ENCODE peak calls at places on chromosomes 4 and X, in ten cellular contexts. T is cardiac muscle cell, V is tibial artery, P is foreskin fibroblast, A is ovary, Q is uterus, R is endodermal cell, Y is choroid plexus epithelial cell, E is testis, I is NB4. W is an unnamed sample.

GRCh38 chr4:168666531-168666930 is 169.7 kb downstream of the PALLD start:
- DNase-seq in V (no peak), R (no peak), Q (no peak), E (no peak), A (no peak), T (no peak), Y (peak), P (peak), I (no peak), W (no peak)

GRCh38 chrX:24646745-24647182 is 383 bp downstream of the PCYT1B start:
- DNase-seq in I (peak), A (no peak), V (no peak), R (no peak), Y (peak), T (peak), E (no peak), Q (no peak), P (no peak), W (no peak)

GRCh38 chr4:174248407-174248806 is 35.1 kb downstream of the FBXO8 start:
- DNase-seq in R (no peak), Q (no peak), I (no peak), P (no peak), E (no peak), V (no peak), T (no peak), A (no peak), Y (no peak), W (no peak)

GRCh38 chr4:174553828-174554227 is 31.5 kb upstream of the HPGD start:
- DNase-seq in T (no peak), Y (peak), A (no peak), V (no peak), I (no peak), P (peak), R (no peak), Q (no peak), E (no peak), W (no peak)

GRCh38 chr4:112552668-112553067 is 36.7 kb upstream of the NEUROG2 start:
- DNase-seq in P (peak), Q (no peak), E (no peak), V (no peak), T (no peak), Y (peak), A (no peak), R (no peak), I (no peak), W (no peak)

GRCh38 chrX:1093112-1093511 is 119.3 kb downstream of the CRLF2 start:
- DNase-seq in R (no peak), V (no peak), I (no peak), E (no peak), P (no peak), T (no peak), A (no peak), Q (no peak), Y (no peak), W (no peak)

GRCh38 chr4:147096667-147097604 is 151.3 kb upstream of the TTC29 start:
- DNase-seq in R (no peak), T (peak), Q (no peak), P (peak), V (no peak), A (no peak), I (peak), E (no peak), Y (peak), W (peak)

GRCh38 chrX:134685662-134686061 is 27.4 kb upstream of the PLAC1 start:
- DNase-seq in Y (peak), V (no peak), Q (no peak), A (no peak), T (no peak), R (no peak), P (peak), I (no peak), E (no peak), W (peak)

GRCh38 chr4:112231779-112232713 is at the start of gene AP1AR:
- DNase-seq in Y (peak), V (peak), A (peak), T (peak), R (peak), E (peak), P (peak), I (peak), Q (peak), W (peak)

GRCh38 chr4:135186002-135186401 is 984.4 kb upstream of the PABPC4L start:
- DNase-seq in P (no peak), V (no peak), T (no peak), Y (no peak), R (peak), I (no peak), A (no peak), E (no peak), Q (no peak), W (no peak)

GRCh38 chr4:167290684-167291083 is 56.4 kb upstream of the SPOCK3 start:
- DNase-seq in P (no peak), I (peak), R (no peak), T (peak), Q (no peak), V (no peak), A (no peak), E (no peak), Y (peak), W (peak)
- TF ChIP-seq CTCF in P (no peak), I (no peak), R (peak), T (no peak), Q (no peak), V (peak), A (no peak), E (no peak), Y (peak), W (no peak)

GRCh38 chr4:85798011-85798770 is 323.2 kb downstream of the ARHGAP24 start:
- DNase-seq in P (no peak), A (no peak), Q (no peak), Y (no peak), T (no peak), V (no peak), E (no peak), I (peak), R (no peak), W (no peak)
- H3K4me3 ChIP-seq in P (no peak), A (no peak), Q (no peak), Y (no peak), T (no peak), V (no peak), E (no peak), I (no peak), R (no peak), W (no peak)

GRCh38 chrX:45596190-45596808 is 395.6 kb upstream of the DIPK2B start:
- DNase-seq in Q (no peak), P (no peak), A (no peak), R (no peak), V (no peak), I (no peak), T (no peak), E (no peak), Y (peak), W (no peak)
- TF ChIP-seq CTCF in Q (no peak), P (no peak), A (no peak), R (no peak), V (peak), I (no peak), T (no peak), E (no peak), Y (no peak), W (no peak)

DNA sequence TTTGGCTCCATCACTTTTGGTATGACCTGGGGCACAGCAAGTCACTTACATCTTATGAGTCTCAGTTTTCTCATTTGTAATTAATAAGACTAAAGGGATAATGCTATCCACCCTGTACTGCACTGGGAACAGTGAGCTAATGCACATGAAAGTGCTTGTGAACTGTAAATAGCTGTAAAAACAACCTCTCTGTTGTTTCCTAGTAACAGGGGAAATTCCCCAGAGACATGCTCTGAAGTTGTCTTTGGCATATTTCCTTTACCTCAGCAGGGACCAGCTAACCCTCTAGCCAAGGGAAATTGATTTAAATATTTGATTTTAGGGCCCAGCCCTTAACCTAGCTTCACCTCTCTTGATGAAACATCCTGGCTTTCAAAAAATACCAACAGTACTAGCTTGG is 6.1 kb upstream of the CYSLTR1 start:
- DNase-seq in T (no peak), Y (peak), R (no peak), P (no peak), V (no peak), I (no peak), E (no peak), A (no peak), Q (no peak), W (peak)
- H3K4me3 ChIP-seq in T (no peak), Y (no peak), R (no peak), P (no peak), V (no peak), I (no peak), E (no peak), A (no peak), Q (no peak), W (no peak)

DNA sequence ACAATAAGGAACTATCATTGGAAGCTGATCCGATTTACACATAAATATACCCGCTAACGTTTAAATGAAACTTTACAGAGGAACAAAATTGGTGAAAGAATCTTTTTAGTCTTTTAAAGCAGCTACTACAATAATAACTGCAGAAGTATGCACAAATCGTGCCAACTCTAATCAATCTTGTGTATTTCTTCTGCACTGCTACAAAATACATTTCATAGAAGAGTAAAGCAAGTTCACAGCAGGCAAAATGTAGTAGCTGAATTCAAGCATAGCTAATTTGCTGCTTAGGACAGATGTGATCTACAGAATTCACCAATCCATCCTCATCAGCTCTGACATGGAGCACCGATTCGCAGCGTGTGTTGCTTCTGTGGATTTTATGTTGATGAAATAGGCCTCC is 367.2 kb upstream of the FGF13 start:
- DNase-seq in A (no peak), R (no peak), V (no peak), Y (no peak), Q (no peak), I (no peak), T (no peak), P (no peak), E (no peak), W (no peak)
- TF ChIP-seq CTCF in A (no peak), R (no peak), V (no peak), Y (no peak), Q (no peak), I (no peak), T (no peak), P (no peak), E (no peak), W (no peak)

GRCh38 chr4:76429636-76430035 is 5.4 kb upstream of the SHROOM3 start:
- DNase-seq in I (peak), R (no peak), P (no peak), T (no peak), V (no peak), A (no peak), Q (no peak), E (no peak), Y (no peak), W (no peak)

GRCh38 chr4:76435689-76436176 is 704 bp downstream of the SHROOM3 start:
- DNase-seq in A (no peak), E (no peak), P (no peak), R (no peak), I (no peak), Y (no peak), T (no peak), V (no peak), Q (no peak), W (no peak)

GRCh38 chr4:76439491-76439890 is 4.5 kb downstream of the SHROOM3 start:
- DNase-seq in P (no peak), I (no peak), R (no peak), E (no peak), V (no peak), Q (no peak), A (no peak), Y (no peak), T (no peak), W (no peak)

GRCh38 chr4:76430519-76431388 is 4.3 kb upstream of the SHROOM3 start:
- DNase-seq in P (peak), Q (no peak), V (no peak), E (no peak), R (peak), A (no peak), I (peak), T (peak), Y (peak), W (peak)

DNA sequence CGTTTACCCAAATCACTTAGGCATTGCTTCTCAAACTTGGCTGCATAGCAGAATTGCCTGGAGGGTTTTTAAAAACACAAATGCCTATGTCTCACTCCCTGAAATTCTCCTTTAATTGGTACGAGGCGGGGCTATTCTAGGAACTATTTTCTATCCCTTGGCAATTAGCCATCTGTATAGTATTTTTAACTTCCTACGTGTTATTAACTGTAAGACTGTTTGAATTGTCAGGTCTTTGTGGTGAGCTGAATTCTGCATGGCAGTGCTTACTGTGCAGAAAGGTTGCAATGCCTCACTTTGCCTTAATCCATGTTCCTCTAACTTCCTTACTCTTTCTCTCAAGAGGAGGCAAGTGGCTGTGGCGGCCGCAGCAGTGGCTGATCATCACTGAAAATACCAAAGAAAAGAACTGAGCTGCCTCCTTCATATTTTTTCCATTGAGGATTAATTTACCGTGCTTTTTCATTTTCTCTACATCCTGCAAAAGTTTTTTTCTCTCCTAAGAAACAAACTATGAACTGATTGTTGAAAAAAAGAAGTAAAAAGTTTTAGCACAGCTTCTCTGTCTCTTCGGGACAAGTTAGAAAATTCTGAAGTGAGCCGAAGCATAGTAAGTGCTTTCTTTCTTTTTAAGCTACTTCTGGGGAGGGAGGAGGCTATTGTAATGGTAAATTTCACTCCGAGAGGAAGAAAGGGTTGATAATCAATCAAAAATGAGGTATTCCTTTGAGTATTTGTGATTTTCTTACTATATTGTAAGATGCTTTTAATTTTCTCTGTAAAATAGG is at the start of gene SHROOM3:
- DNase-seq in R (peak), E (no peak), Y (peak), V (peak), T (peak), A (no peak), I (no peak), Q (no peak), P (no peak), W (no peak)
- H3K4me3 ChIP-seq in R (peak), E (no peak), Y (no peak), V (peak), T (no peak), A (no peak), I (no peak), Q (peak), P (peak), W (no peak)

GRCh38 chr4:156328882-156329281 is 375.2 kb upstream of the CTSO start:
- DNase-seq in T (no peak), V (no peak), Q (no peak), Y (no peak), I (no peak), A (no peak), E (no peak), P (no peak), R (no peak), W (no peak)
- TF ChIP-seq CTCF in T (no peak), V (no peak), Q (no peak), Y (no peak), I (no peak), A (no peak), E (no peak), P (no peak), R (no peak), W (no peak)

GRCh38 chr4:118265312-118266144 is 87.3 kb downstream of the PRSS12 start:
- DNase-seq in Y (peak), A (peak), E (peak), P (no peak), Q (no peak), I (no peak), R (no peak), V (no peak), T (no peak), W (no peak)
- H3K4me3 ChIP-seq in Y (peak), A (peak), E (peak), P (peak), Q (peak), I (no peak), R (no peak), V (peak), T (peak), W (no peak)

GRCh38 chrX:100072286-100072685 is 337.8 kb downstream of the PCDH19 start:
- DNase-seq in V (no peak), E (no peak), I (no peak), R (no peak), Q (no peak), Y (no peak), P (no peak), T (no peak), A (no peak), W (no peak)

GRCh38 chrX:100070334-100070849 is 339.7 kb downstream of the PCDH19 start:
- DNase-seq in Q (no peak), A (no peak), I (no peak), R (peak), P (no peak), V (no peak), E (no peak), Y (no peak), T (no peak), W (no peak)

DNA sequence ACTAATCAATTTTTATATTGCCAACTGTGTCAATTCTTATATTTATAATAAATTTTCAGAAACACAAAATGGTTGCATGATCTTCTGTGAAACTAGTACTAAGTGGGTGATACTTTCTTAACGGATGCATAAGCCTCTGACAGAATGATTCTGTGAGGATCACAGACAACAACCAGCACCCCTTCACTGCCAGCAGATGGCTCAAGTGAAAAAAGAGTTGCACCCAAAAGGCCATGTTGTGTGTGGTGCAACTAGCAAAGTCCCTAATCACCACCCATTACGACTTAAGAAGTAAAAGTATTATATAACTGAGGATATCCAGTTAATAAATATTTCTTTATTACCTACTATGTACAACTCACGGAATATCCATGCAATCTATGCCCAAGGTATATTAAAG is 334.0 kb downstream of the PCDH19 start:
- DNase-seq in A (no peak), P (no peak), Y (no peak), R (no peak), V (no peak), Q (no peak), I (peak), T (no peak), E (no peak), W (no peak)
- TF ChIP-seq CTCF in A (no peak), P (no peak), Y (no peak), R (peak), V (no peak), Q (no peak), I (no peak), T (no peak), E (no peak), W (no peak)

DNA sequence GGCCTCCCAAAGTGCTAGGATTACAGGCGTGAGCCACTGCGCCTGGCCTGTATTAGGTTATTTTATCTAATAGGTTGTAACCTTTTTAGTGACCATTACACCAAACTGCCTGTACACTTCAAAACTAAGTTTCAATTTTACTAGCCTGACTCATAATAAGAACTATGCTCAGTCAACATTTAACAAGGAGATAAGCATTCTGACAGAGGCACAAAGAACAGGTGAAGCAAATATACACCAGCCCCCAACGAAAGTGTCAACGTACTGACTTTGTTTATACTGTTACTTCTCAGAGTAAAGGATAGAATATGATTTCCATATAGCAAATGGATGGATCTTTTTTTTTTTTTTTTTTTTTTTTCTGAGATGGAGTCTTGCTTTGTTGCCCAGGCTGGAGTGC is 62.8 kb downstream of the SHISA3 start:
- DNase-seq in Y (no peak), T (no peak), A (no peak), P (no peak), E (no peak), R (no peak), I (no peak), V (no peak), Q (no peak), W (peak)
- H3K4me3 ChIP-seq in Y (no peak), T (no peak), A (no peak), P (no peak), E (no peak), R (no peak), I (no peak), V (no peak), Q (no peak), W (no peak)

W was measured in GM12865.